ENCODE peak calls at places on chromosome 11, in four cellular contexts. B is tibial artery; N is thoracic aorta; L is CD8-positive, alpha-beta T cell. H is an unnamed sample.

GRCh38 chr11:116731821-116732739 is 40.7 kb downstream of the BUD13 start:
- DNase-seq in L (no peak), N (no peak), B (no peak), H (no peak)

GRCh38 chr11:27697679-27698275 is 2.5 kb downstream of the BDNF start:
- DNase-seq in N (no peak), L (no peak), B (no peak), H (no peak)

GRCh38 chr11:57762235-57762866 is 749 bp downstream of the CTNND1 start:
- DNase-seq in L (no peak), B (no peak), N (no peak), H (no peak)

GRCh38 chr11:57116654-57117053 is 65.1 kb upstream of the LRRC55 start:
- DNase-seq in L (no peak), B (peak; percentile 28), N (no peak), H (no peak)

GRCh38 chr11:44846852-44847251 is 103.8 kb downstream of the TP53I11 start:
- DNase-seq in B (no peak), N (no peak), L (no peak), H (no peak)

GRCh38 chr11:48169706-48170105 is 46.9 kb upstream of the OR4B1 start:
- DNase-seq in B (no peak), N (no peak), L (no peak), H (no peak)

GRCh38 chr11:13316528-13316961 is 39.0 kb downstream of the BMAL1 start:
- DNase-seq in L (no peak), B (peak; percentile 57), N (peak; percentile 50), H (no peak)

GRCh38 chr11:130480721-130481140 is 32.3 kb downstream of the ADAMTS15 start:
- DNase-seq in B (no peak), L (no peak), N (no peak), H (no peak)

GRCh38 chr11:79244175-79244804 is 196.5 kb downstream of the TENM4 start:
- DNase-seq in L (no peak), B (peak; percentile 39), N (no peak), H (no peak)

GRCh38 chr11:100789500-100789899 is 102.4 kb downstream of the ARHGAP42 start:
- DNase-seq in L (no peak), N (no peak), B (no peak), H (no peak)

GRCh38 chr11:61693897-61694840 is 14.0 kb downstream of the DAGLA start:
- DNase-seq in L (no peak), N (no peak), B (no peak), H (no peak)

GRCh38 chr11:86458294-86459001 is 83.8 kb downstream of the CCDC81 start:
- DNase-seq in B (peak; percentile 55), N (no peak), L (no peak), H (no peak)

GRCh38 chr11:119664701-119665420 is 64.1 kb downstream of the NECTIN1 start:
- DNase-seq in N (no peak), L (no peak), B (no peak), H (no peak)

GRCh38 chr11:117005758-117006157 is 92.5 kb downstream of the SIK3 start:
- DNase-seq in B (no peak), N (no peak), L (no peak), H (no peak)

GRCh38 chr11:119990306-119991021 is 147.4 kb downstream of the TRIM29 start:
- DNase-seq in N (no peak), L (no peak), B (no peak), H (no peak)

GRCh38 chr11:58301576-58301975 is 33.5 kb upstream of the OR10W1 start:
- DNase-seq in N (no peak), L (no peak), B (no peak), H (no peak)

GRCh38 chr11:84498016-84498415 is 1129.1 kb downstream of the DLG2 start:
- DNase-seq in N (peak; percentile 7), L (no peak), B (no peak), H (no peak)

GRCh38 chr11:46991391-46991790 is 54.8 kb downstream of the CSTPP1 start:
- DNase-seq in B (no peak), L (no peak), N (no peak), H (no peak)

GRCh38 chr11:86582898-86583297 is 89.5 kb downstream of the ME3 start:
- DNase-seq in B (no peak), L (no peak), N (no peak), H (no peak)

GRCh38 chr11:76579047-76579751 is 91.3 kb downstream of the LRRC32 start:
- DNase-seq in B (peak; percentile 63), N (peak; percentile 41), L (no peak), H (no peak)

GRCh38 chr11:5369793-5370192 is 13.8 kb upstream of the OR51M1 start:
- DNase-seq in N (no peak), B (no peak), L (no peak), H (no peak)

GRCh38 chr11:37026741-37027140 is 428.7 kb upstream of the RAG2 start:
- DNase-seq in B (no peak), L (no peak), N (no peak), H (no peak)

GRCh38 chr11:130775306-130776043 is 140.8 kb downstream of the SNX19 start:
- DNase-seq in L (no peak), N (no peak), B (no peak), H (no peak)

GRCh38 chr11:26522912-26523610 is 49.0 kb downstream of the MUC15 start:
- DNase-seq in L (no peak), B (no peak), N (no peak), H (no peak)

GRCh38 chr11:96113100-96113710 is 189.3 kb upstream of the MTMR2 start:
- DNase-seq in B (no peak), L (no peak), N (no peak), H (no peak)

GRCh38 chr11:72712168-72712721 is 38.0 kb upstream of the PDE2A start:
- DNase-seq in B (peak; percentile 75), N (no peak), L (no peak), H (no peak)

GRCh38 chr11:60875366-60875720 is 8.0 kb downstream of the ZP1 start:
- DNase-seq in B (no peak), L (no peak), N (no peak), H (no peak)

GRCh38 chr11:66687831-66688281 is 10.2 kb upstream of the RBM4B start:
- DNase-seq in B (no peak), L (no peak), N (no peak), H (no peak)

GRCh38 chr11:57761301-57762234 is at the start of gene CTNND1:
- DNase-seq in L (no peak), B (peak; percentile 89), N (peak; percentile 74), H (no peak)

GRCh38 chr11:94179696-94180095 is 51.1 kb downstream of the PANX1 start:
- DNase-seq in L (no peak), B (no peak), N (no peak), H (no peak)

GRCh38 chr11:105448703-105449079 is 161.2 kb upstream of the GRIA4 start:
- DNase-seq in L (no peak), B (no peak), N (no peak), H (no peak)

GRCh38 chr11:94511932-94512781 is at the start of gene C11orf97:
- DNase-seq in N (no peak), B (peak; percentile 47), L (peak; percentile 31), H (peak; percentile 23)

GRCh38 chr11:3196161-3197043 is 22.2 kb downstream of the MRGPRG start:
- DNase-seq in N (no peak), L (no peak), B (no peak), H (no peak)

GRCh38 chr11:3198815-3199214 is 19.8 kb downstream of the MRGPRG start:
- DNase-seq in L (no peak), B (no peak), N (no peak), H (no peak)

GRCh38 chr11:3199537-3200295 is 18.9 kb downstream of the MRGPRG start:
- DNase-seq in N (no peak), L (no peak), B (peak; percentile 14), H (no peak)

GRCh38 chr11:3197044-3197715 is 21.4 kb downstream of the MRGPRG start:
- DNase-seq in L (no peak), N (no peak), B (no peak), H (no peak)

DNA sequence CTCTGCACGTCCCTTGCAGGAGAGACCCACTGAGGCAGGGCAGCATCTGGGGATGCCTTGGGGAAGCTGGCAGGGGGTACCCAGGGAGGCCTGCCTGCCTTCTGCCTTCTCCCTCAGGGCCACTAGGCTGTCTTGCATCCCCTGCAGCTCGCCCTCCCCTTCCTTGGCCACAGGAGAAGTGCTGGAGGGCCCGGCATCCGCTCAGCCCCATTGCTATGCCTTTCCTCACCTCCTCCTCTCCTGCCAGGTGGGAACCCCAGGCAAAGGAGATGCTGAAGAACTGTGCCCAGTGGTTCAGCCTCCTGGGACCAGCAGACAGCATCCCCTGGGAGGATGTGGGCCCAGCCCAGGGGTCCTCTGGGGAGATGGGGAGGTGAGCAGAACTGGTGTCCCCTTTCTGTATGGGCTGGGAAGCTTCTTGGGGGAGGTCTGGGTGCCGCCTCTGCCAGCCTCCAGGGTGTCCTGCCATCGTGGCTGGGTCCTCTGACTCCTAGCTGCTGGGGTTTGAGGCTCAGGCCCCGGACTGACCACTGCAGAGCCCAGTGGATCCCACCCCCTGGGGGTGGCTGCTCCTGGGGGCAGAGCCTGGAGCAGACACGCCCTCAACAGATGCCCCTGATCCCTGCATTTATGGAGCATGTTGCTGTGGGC is 20.6 kb downstream of the MRGPRG start:
- DNase-seq in L (no peak), B (no peak), N (no peak), H (peak; percentile 25)
- H3K27me3 ChIP-seq in L (no peaks in the 10 kb centered on the region), B (peaks cover 87% of the 10 kb centered on the region), N (no peaks in the 10 kb centered on the region), H (peaks cover 16% of the 10 kb centered on the region)

GRCh38 chr11:106585061-106585460 is 433.2 kb downstream of the GUCY1A2 start:
- DNase-seq in N (no peak), B (no peak), L (no peak), H (no peak)
- TF ChIP-seq CTCF in N (no peak), B (no peak), L (no peak), H (no peak)

GRCh38 chr11:115462757-115463156 is 41.5 kb downstream of the CADM1 start:
- DNase-seq in N (no peak), L (no peak), B (no peak), H (no peak)

GRCh38 chr11:115456019-115456418 is 48.2 kb downstream of the CADM1 start:
- DNase-seq in N (no peak), L (no peak), B (no peak), H (no peak)

GRCh38 chr11:115462004-115462541 is 42.1 kb downstream of the CADM1 start:
- DNase-seq in L (no peak), N (no peak), B (no peak), H (no peak)

GRCh38 chr11:115458877-115459276 is 45.3 kb downstream of the CADM1 start:
- DNase-seq in N (no peak), B (no peak), L (no peak), H (no peak)

DNA sequence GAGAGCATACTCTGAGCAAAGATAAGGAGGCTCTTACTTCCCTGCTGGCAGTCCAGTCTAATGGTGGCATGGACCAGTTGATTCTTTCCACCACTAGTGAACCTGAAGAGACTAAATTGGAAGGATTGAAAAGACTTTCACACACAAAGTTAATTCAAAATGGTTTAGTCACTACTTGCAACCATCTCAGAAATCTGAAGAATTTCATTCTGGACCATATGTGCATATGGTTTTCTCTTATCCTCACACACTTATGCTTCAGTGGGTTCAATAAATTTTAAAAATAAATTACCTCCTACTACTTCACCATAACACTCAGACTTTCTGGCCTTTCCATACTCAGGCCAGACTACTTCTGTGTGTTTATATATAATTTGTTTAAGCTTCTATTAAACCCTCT is 44.7 kb downstream of the CADM1 start:
- DNase-seq in L (no peak), B (no peak), N (no peak), H (no peak)
- H3K27ac ChIP-seq in L (no peak overlapping the region), B (no peak overlapping the region), N (no peak overlapping the region), H (no peak overlapping the region)

GRCh38 chr11:8180469-8180868 is 11.6 kb upstream of the RIC3 start:
- DNase-seq in L (no peak), B (no peak), N (no peak), H (no peak)

GRCh38 chr11:8186429-8186828 is 17.6 kb upstream of the RIC3 start:
- DNase-seq in B (no peak), N (no peak), L (no peak), H (no peak)

GRCh38 chr11:8178297-8178696 is 9.5 kb upstream of the RIC3 start:
- DNase-seq in L (no peak), N (no peak), B (no peak), H (no peak)

GRCh38 chr11:8183136-8183535 is 14.3 kb upstream of the RIC3 start:
- DNase-seq in N (no peak), L (no peak), B (no peak), H (no peak)
- H3K27me3 ChIP-seq in N (no peaks in the 10 kb centered on the region), L (no peaks in the 10 kb centered on the region), B (no peaks in the 10 kb centered on the region), H (peaks cover 8% of the 10 kb centered on the region)